ENCODE peak calls at places on chromosomes 4 and X, in five cellular contexts. R, V, L, E and B are unnamed samples. For H3K9me3, the result is how much of the 10 kb centered on the place peaks cover.

GRCh38 chrX:65821721-65822496 is 154.5 kb downstream of the MSN start:
- DNase-seq in E (peak), L (peak), R (peak), V (no peak), B (no peak)

GRCh38 chr4:60485279-60485678 is 714.8 kb upstream of the ADGRL3 start:
- DNase-seq in V (peak), L (no peak), E (no peak), R (no peak), B (no peak)

GRCh38 chr4:145909331-145909730 is 29.3 kb downstream of the ZNF827 start:
- DNase-seq in V (no peak), L (peak), R (peak), E (peak), B (no peak)

GRCh38 chrX:9312922-9313867 is 151.7 kb upstream of the TBL1X start:
- DNase-seq in L (no peak), V (no peak), E (no peak), R (peak), B (no peak)

GRCh38 chr4:181949704-181950312 is 293.4 kb upstream of the TENM3 start:
- DNase-seq in L (no peak), R (no peak), E (no peak), V (no peak), B (no peak)

GRCh38 chr4:107210450-107211239 is 174.5 kb upstream of the DKK2 start:
- DNase-seq in E (peak), V (peak), R (no peak), L (no peak), B (no peak)

GRCh38 chrX:69097451-69098236 is 67.6 kb downstream of the PJA1 start:
- DNase-seq in L (no peak), E (no peak), V (no peak), R (no peak), B (no peak)

GRCh38 chr4:105179539-105180401 is 33.1 kb downstream of the TET2 start:
- DNase-seq in L (no peak), R (no peak), V (peak), E (no peak), B (no peak)

GRCh38 chr4:159296061-159296460 is 193.2 kb downstream of the RAPGEF2 start:
- DNase-seq in R (no peak), V (peak), L (no peak), E (peak), B (no peak)

GRCh38 chr4:145840162-145840768 is 98.4 kb downstream of the ZNF827 start:
- DNase-seq in V (peak), E (peak), R (no peak), L (no peak), B (no peak)

GRCh38 chrX:46140272-46140671 is 404.9 kb downstream of the ZNF674 start:
- DNase-seq in R (no peak), L (no peak), V (no peak), E (peak), B (no peak)
- H3K9me3 ChIP-seq in R (under half), L (under half), V (under half), E (under half), B (under half)

DNA sequence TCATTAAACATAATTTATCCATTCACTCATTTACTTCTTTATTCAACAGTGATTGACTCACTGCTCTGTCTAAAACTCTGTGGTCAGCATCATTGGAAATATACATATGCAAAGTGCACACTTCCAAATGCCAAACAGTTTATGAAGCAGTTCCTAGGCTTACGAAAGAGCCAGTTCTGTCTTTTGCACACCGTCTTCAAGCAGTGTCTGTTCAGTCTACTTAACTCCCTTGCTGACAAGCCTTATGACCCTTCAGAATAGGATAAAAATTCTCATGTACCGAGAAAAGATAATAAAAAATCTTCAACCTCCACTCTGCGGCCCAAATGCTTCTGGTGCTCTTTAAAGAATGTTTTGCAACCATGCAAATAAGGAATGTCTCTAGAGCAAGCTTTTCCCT is 1037.1 kb upstream of the SLIT2 start:
- DNase-seq in E (no peak), V (peak), L (no peak), R (no peak), B (no peak)
- H3K9me3 ChIP-seq in E (under half), V (under half), L (under half), R (under half), B (under half)

DNA sequence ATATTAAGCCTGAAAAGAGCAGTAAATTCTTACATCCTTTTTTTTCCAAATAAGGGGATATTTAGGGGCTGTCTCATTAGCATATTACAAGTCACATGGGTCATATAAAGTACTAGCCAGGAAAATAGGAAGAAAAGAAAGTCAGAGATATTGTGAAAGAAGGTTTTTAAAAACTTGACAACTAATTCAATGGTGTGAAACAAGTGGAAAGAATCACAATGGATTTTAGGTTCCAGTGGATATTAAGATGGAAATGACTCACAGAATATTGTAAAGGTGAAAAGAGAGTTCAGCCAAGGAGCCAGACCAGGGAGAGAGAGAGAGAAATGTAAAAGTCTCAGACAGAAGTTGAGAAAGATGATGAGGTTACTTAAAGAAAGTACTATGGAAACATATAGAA is 297.2 kb downstream of the IQCM start:
- DNase-seq in L (no peak), V (no peak), R (no peak), E (no peak), B (no peak)
- H3K9me3 ChIP-seq in L (under half), V (under half), R (under half), E (under half), B (under half)

GRCh38 chr4:1998296-1998695 is 10.5 kb downstream of the NELFA start:
- DNase-seq in V (no peak), L (no peak), R (no peak), E (no peak), B (no peak)
- H3K9me3 ChIP-seq in V (under half), L (under half), R (under half), E (under half), B (under half)

GRCh38 chr4:4962928-4963327 is 56.3 kb downstream of the CYTL1 start:
- DNase-seq in L (no peak), E (no peak), V (no peak), R (no peak), B (no peak)
- H3K9me3 ChIP-seq in L (under half), E (under half), V (under half), R (under half), B (under half)

DNA sequence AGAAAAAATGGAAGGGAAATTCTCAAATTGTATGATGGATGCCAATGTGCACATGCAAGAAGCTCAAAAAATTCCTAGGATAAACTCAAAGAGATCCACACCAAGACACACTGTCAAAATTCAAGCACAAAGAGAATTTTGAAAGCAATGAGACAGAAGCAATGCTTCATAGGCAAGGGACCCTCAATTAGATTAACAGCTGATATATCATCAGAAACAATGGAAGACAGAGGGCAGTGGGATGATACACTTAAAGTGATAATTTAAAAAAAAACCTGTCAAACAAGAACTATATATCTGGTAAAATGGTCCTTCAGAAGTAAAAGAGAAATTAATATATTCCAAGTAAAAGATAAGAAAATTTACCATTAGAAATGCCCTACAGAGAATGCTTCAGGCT is 306.3 kb upstream of the PCDH7 start:
- DNase-seq in R (no peak), E (peak), L (no peak), V (no peak), B (no peak)
- H3K9me3 ChIP-seq in R (under half), E (under half), L (under half), V (half or more), B (under half)

DNA sequence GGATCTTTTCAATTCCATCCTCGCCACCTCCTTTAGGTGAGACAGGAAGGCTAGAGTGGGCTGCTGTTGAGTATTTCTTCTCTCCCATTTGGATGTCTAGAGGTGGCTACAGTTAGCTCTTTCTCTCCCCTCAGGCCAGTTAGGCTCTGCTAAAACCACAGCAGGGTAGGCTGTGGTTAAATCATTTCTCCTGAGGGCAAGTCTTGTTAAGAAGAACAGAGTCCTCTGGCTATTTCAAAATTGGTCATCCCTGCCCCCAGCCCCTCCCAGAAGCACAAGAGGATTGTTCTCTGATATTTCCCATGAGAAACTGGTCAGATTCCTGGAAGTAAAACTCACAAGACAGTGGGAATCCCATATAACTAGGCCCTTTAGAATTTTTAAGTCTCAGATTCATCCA is 1359.5 kb downstream of the TECRL start:
- DNase-seq in V (no peak), R (no peak), E (no peak), L (no peak), B (no peak)
- H3K9me3 ChIP-seq in V (under half), R (under half), E (under half), L (under half), B (under half)

GRCh38 chr4:88277711-88278025 is 6.7 kb downstream of the PPM1K start:
- DNase-seq in E (no peak), R (no peak), V (no peak), L (no peak), B (no peak)
- H3K9me3 ChIP-seq in E (under half), R (under half), V (under half), L (under half), B (under half)